ENCODE peak calls at places on chromosomes 12 and 14, in eight cellular contexts. I, G, T, P, B, V, Z and H are unnamed samples.

GRCh38 chr12:78118036-78118435 is 287.3 kb downstream of the NAV3 start:
- DNase-seq in I (no peak), G (no peak), T (no peak), P (no peak), B (peak; percentile 45), V (no peak), Z (no peak), H (no peak)

GRCh38 chr14:86915416-86915815 is 1077.6 kb downstream of the GALC start:
- DNase-seq in I (no peak), G (no peak), T (no peak), P (no peak), B (no peak), V (no peak), Z (peak; percentile 47), H (no peak)

GRCh38 chr12:75130811-75131210 is 78.8 kb downstream of the KCNC2 start:
- DNase-seq in I (no peak), G (no peak), T (no peak), P (no peak), B (no peak), V (no peak), Z (no peak), H (no peak)

GRCh38 chr12:106106892-106107291 is 31.9 kb downstream of the NUAK1 start:
- DNase-seq in I (no peak), G (no peak), T (no peak), P (no peak), B (no peak), V (no peak), Z (peak; percentile 58), H (no peak)

GRCh38 chr12:126907900-126908764 is 1358.8 kb upstream of the TMEM132C start:
- DNase-seq in I (no peak), G (no peak), T (no peak), P (no peak), B (no peak), V (no peak), Z (no peak), H (no peak)

GRCh38 chr14:99564256-99564902 is 39.6 kb downstream of the CCDC85C start:
- DNase-seq in I (no peak), G (no peak), T (no peak), P (no peak), B (no peak), V (no peak), Z (peak; percentile 81), H (no peak)

GRCh38 chr12:53766881-53767280 is 15.1 kb upstream of the CISTR start:
- DNase-seq in I (no peak), G (no peak), T (no peak), P (no peak), B (no peak), V (no peak), Z (peak; percentile 46), H (no peak)

GRCh38 chr14:78566859-78567172 is 396.6 kb downstream of the NRXN3 start:
- DNase-seq in I (no peak), G (no peak), T (no peak), P (no peak), B (no peak), V (no peak), Z (no peak), H (no peak)

GRCh38 chr12:19689801-19690472 is 250.6 kb downstream of the AEBP2 start:
- DNase-seq in I (no peak), G (no peak), T (no peak), P (no peak), B (no peak), V (no peak), Z (no peak), H (no peak)

GRCh38 chr14:100341301-100342031 is 18.3 kb downstream of the SLC25A47 start:
- DNase-seq in I (peak; percentile 77), G (peak; percentile 49), T (peak; percentile 75), P (no peak), B (no peak), V (peak; percentile 63), Z (peak; percentile 95), H (no peak)

GRCh38 chr14:21268612-21269251 is 510 bp downstream of the HNRNPC start:
- DNase-seq in I (no peak), G (peak; percentile 83), T (no peak), P (no peak), B (no peak), V (no peak), Z (peak; percentile 65), H (peak; percentile 64)

GRCh38 chr12:110279976-110280783 is 867 bp upstream of the ATP2A2 start:
- DNase-seq in I (peak; percentile 83), G (peak; percentile 58), T (peak; percentile 72), P (no peak), B (peak; percentile 59), V (peak; percentile 39), Z (peak; percentile 33), H (no peak)

GRCh38 chr12:89893972-89894706 is 185.5 kb upstream of the ATP2B1 start:
- DNase-seq in I (no peak), G (peak; percentile 29), T (no peak), P (no peak), B (no peak), V (no peak), Z (peak; percentile 47), H (no peak)

GRCh38 chr12:43579240-43579639 is 27.2 kb upstream of the ADAMTS20 start:
- DNase-seq in I (no peak), G (no peak), T (no peak), P (no peak), B (no peak), V (no peak), Z (no peak), H (no peak)

GRCh38 chr12:43576162-43576561 is 24.2 kb upstream of the ADAMTS20 start:
- DNase-seq in I (no peak), G (no peak), T (no peak), P (no peak), B (no peak), V (no peak), Z (no peak), H (no peak)

GRCh38 chr12:43580601-43581000 is 28.6 kb upstream of the ADAMTS20 start:
- DNase-seq in I (no peak), G (no peak), T (no peak), P (no peak), B (no peak), V (no peak), Z (no peak), H (no peak)

DNA sequence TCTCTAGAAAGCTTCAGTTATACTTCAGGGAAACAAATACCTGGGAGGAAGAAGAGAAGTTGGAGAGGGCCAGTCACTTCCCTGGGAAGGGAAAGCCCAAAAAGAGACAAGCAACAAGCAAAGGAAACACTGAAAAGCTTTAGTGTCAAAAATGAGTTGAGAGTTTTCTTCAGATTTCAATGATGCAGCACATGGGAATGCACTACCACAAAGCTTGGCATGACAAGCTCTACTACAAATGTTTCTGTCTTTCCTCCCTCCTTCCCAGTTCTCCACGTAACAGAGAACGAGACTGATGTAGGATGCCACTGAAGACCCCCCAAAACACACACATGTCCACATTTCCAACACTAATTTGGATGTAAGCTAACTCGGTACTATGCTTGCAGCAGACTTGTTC is 26.8 kb upstream of the ADAMTS20 start:
- DNase-seq in I (no peak), G (no peak), T (no peak), P (no peak), B (no peak), V (no peak), Z (peak; percentile 23), H (no peak)
- TF ChIP-seq CTCF in I (no peak), G (no peak), T (no peak), P (no peak), B (no peak), V (no peak), Z (no peak), H (no peak)

GRCh38 chr12:84779169-84779568 is 133.4 kb downstream of the SLC6A15 start:
- DNase-seq in I (no peak), G (no peak), T (no peak), P (no peak), B (no peak), V (no peak), Z (peak; percentile 47), H (no peak)
- TF ChIP-seq CTCF in I (no peak), G (no peak), T (no peak), P (no peak), B (no peak), V (no peak), Z (no peak), H (no peak)

GRCh38 chr14:105974902-105975301 is 448.5 kb downstream of the TMEM121 start:
- DNase-seq in I (no peak), G (peak; percentile 71), T (no peak), P (peak; percentile 47), B (no peak), V (no peak), Z (no peak), H (no peak)
- TF ChIP-seq CTCF in I (no peak), G (peak; percentile 57), T (peak; percentile 17), P (no peak), B (no peak), V (peak; percentile 5), Z (no peak), H (no peak)

DNA sequence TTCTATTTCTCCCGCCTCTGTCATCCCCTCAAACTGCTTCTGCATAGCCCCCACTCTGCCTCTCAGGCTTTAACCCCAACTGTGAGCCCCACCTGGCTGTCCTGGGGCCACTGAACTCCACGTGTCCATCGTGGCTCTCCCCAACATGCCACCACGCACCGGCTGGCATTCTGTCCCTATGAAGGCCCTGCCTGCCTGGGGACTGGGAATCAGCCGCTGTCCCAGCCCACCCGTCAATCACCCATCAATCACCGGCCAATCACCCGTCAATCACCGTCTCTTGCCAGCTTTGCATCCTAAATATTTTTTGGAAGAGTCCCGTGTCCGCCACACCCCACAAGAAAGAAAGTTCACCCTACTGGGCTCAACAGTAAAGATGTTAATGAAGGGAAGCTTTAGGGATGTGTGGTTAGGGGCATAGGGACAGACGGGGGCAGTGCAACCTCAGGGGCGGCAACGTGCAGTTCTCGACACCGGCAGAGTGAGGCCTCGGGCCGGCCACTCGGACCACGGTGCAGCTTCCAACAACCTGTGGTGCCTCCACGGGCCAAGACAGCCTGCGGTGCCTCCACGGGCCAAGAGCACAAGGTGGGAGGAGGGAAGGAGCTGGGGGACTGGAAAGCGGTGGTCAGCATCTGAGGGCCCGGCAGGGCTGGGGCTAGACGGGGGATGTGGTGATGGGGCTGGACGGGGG is 85.6 kb downstream of the GALNT9 start:
- DNase-seq in I (no peak), G (no peak), T (no peak), P (no peak), B (peak; percentile 44), V (no peak), Z (no peak), H (no peak)
- TF ChIP-seq CTCF in I (no peak), G (no peak), T (no peak), P (no peak), B (no peak), V (no peak), Z (no peak), H (no peak)